ENCODE peak calls at places on chromosomes 13 and 19, in four cellular contexts. U is HS-27A; E is progenitor cell of endocrine pancreas; S is activated CD8-positive, alpha-beta memory T cell treated with anti-CD3 and anti-CD28 coated beads for 1 hour. B is an unnamed sample.

GRCh38 chr13:76000131-76000530 is 364.0 kb downstream of the LMO7 start:
- DNase-seq in S (no peak), U (no peak), E (no peak), B (no peak)

GRCh38 chr19:14127176-14127575 is 9.2 kb downstream of the ASF1B start:
- DNase-seq in E (no peak), S (no peak), U (no peak), B (no peak)

GRCh38 chr19:52936958-52937334 is 13.7 kb upstream of the ZNF888 start:
- DNase-seq in E (no peak), U (no peak), S (no peak), B (no peak)

GRCh38 chr19:18290250-18291018 is 9.0 kb upstream of the JUND start:
- DNase-seq in S (peak), E (no peak), U (no peak), B (no peak)

GRCh38 chr13:74026753-74027152 is 107.5 kb downstream of the KLF12 start:
- DNase-seq in E (no peak), U (no peak), S (peak), B (peak)

GRCh38 chr13:98263841-98264240 is 86.8 kb upstream of the RNF113B start:
- DNase-seq in S (no peak), U (no peak), E (no peak), B (no peak)

GRCh38 chr13:102768914-102769313 is 4.7 kb downstream of the TEX30 start:
- DNase-seq in S (no peak), U (no peak), E (no peak), B (no peak)

GRCh38 chr19:6767357-6768235 is at the start of gene SH2D3A:
- DNase-seq in U (no peak), S (peak), E (peak), B (no peak)

GRCh38 chr19:1110809-1111640 is 7.2 kb downstream of the GPX4 start:
- DNase-seq in E (no peak), U (no peak), S (no peak), B (no peak)

GRCh38 chr19:55118401-55118991 is 1.1 kb upstream of the PPP1R12C start:
- DNase-seq in E (peak), S (no peak), U (no peak), B (no peak)

GRCh38 chr13:29294869-29295268 is 300.6 kb downstream of the SLC7A1 start:
- DNase-seq in S (no peak), U (no peak), E (no peak), B (no peak)

GRCh38 chr19:15436012-15436825 is 13.5 kb downstream of the WIZ start:
- DNase-seq in U (no peak), E (no peak), S (no peak), B (no peak)

GRCh38 chr13:101881593-101881992 is 429.1 kb downstream of the ITGBL1 start:
- DNase-seq in E (no peak), S (no peak), U (no peak), B (no peak)

GRCh38 chr19:19224852-19225494 is 13.2 kb downstream of the NCAN start:
- DNase-seq in S (peak), U (no peak), E (peak), B (no peak)

GRCh38 chr19:3945838-3946237 is 13.0 kb downstream of the NMRK2 start:
- DNase-seq in S (no peak), E (no peak), U (no peak), B (no peak)

GRCh38 chr19:1524972-1525325 is 1.1 kb downstream of the PLK5 start:
- DNase-seq in S (no peak), E (no peak), U (no peak), B (no peak)